ENCODE peak calls at places on chromosomes 1 and 21, in six cellular contexts. W is neural progenitor cell, S is spleen, E is stomach, Z is AG09309, K is GM13976. O is an unnamed sample.

GRCh38 chr1:30756545-30757195 is 904 bp downstream of the LAPTM5 start:
- DNase-seq in S (peak; percentile 94), W (no peak), K (no peak), E (peak; percentile 58), Z (peak; percentile 57), O (peak; percentile 88)

GRCh38 chr1:17661546-17662157 is 93.5 kb upstream of the ACTL8 start:
- DNase-seq in S (peak; percentile 83), K (peak; percentile 90), W (peak; percentile 90), Z (no peak), E (peak; percentile 50), O (peak; percentile 75)

GRCh38 chr1:9505142-9505541 is 34.1 kb upstream of the SLC25A33 start:
- DNase-seq in K (no peak), S (no peak), W (peak; percentile 47), Z (no peak), E (no peak), O (no peak)

GRCh38 chr1:42971848-42972291 is 13.2 kb upstream of the SLC2A1 start:
- DNase-seq in W (no peak), Z (peak; percentile 83), K (no peak), S (peak; percentile 33), E (no peak), O (no peak)

GRCh38 chr1:110007458-110007857 is 22.9 kb downstream of the AHCYL1 start:
- DNase-seq in Z (no peak), W (no peak), E (no peak), S (no peak), K (no peak), O (no peak)

GRCh38 chr1:231233735-231234417 is 7.1 kb upstream of the GNPAT start:
- DNase-seq in K (no peak), E (peak; percentile 51), Z (no peak), W (no peak), S (no peak), O (no peak)

GRCh38 chr1:154866257-154866994 is 3.7 kb downstream of the KCNN3 start:
- DNase-seq in S (no peak), Z (no peak), E (no peak), K (peak; percentile 55), W (no peak), O (no peak)

GRCh38 chr1:36653850-36654249 is 171.1 kb upstream of the CSF3R start:
- DNase-seq in E (no peak), Z (no peak), S (no peak), K (no peak), W (no peak), O (no peak)

GRCh38 chr1:63921357-63921756 is 147.5 kb downstream of the ROR1 start:
- DNase-seq in Z (no peak), E (peak; percentile 36), W (no peak), S (no peak), K (no peak), O (no peak)

GRCh38 chr1:232627645-232628334 is 2.1 kb downstream of the SIPA1L2 start:
- DNase-seq in Z (no peak), W (peak; percentile 60), S (no peak), E (no peak), K (no peak), O (no peak)

GRCh38 chr21:41153443-41153842 is 14.5 kb upstream of the BACE2 start:
- DNase-seq in Z (no peak), E (no peak), W (no peak), K (no peak), S (no peak), O (no peak)

GRCh38 chr1:89557954-89558353 is 33.3 kb downstream of the LRRC8B start:
- DNase-seq in K (no peak), S (no peak), E (no peak), W (no peak), Z (no peak), O (peak; percentile 30)

GRCh38 chr1:230067871-230068814 is 1.1 kb downstream of the GALNT2 start:
- DNase-seq in K (peak; percentile 57), S (peak; percentile 91), Z (no peak), W (peak; percentile 70), E (peak; percentile 31), O (peak; percentile 37)

GRCh38 chr1:9838946-9839345 is 15.2 kb upstream of the CLSTN1 start:
- DNase-seq in Z (no peak), S (peak; percentile 41), W (no peak), K (no peak), E (no peak), O (no peak)

GRCh38 chr1:62407398-62408009 is 29.3 kb upstream of the USP1 start:
- DNase-seq in Z (peak; percentile 21), K (peak; percentile 59), W (peak; percentile 73), E (no peak), S (no peak), O (peak; percentile 12)

GRCh38 chr1:42680921-42681683 is 1.1 kb upstream of the YBX1 start:
- DNase-seq in Z (no peak), W (peak; percentile 23), K (peak; percentile 36), E (no peak), S (no peak), O (peak; percentile 34)

GRCh38 chr1:89259283-89259971 is 13.2 kb downstream of the GBP5 start:
- DNase-seq in W (no peak), Z (no peak), S (peak; percentile 81), E (no peak), K (no peak), O (peak; percentile 87)

GRCh38 chr1:22731924-22732522 is 21.4 kb downstream of the EPHB2 start:
- DNase-seq in K (peak; percentile 47), E (no peak), S (no peak), Z (no peak), W (peak; percentile 50), O (no peak)

GRCh38 chr1:212460376-212460775 is 27.7 kb downstream of the NENF start:
- DNase-seq in Z (no peak), E (no peak), K (no peak), S (peak; percentile 66), W (no peak), O (no peak)

GRCh38 chr21:44482581-44483287 is 27.4 kb downstream of the LRRC3 start:
- DNase-seq in K (no peak), W (no peak), E (no peak), Z (no peak), S (peak; percentile 39), O (no peak)

GRCh38 chr1:113388621-113389355 is 1.5 kb upstream of the MAGI3 start:
- DNase-seq in E (peak; percentile 53), Z (no peak), S (no peak), K (no peak), W (no peak), O (peak; percentile 19)

GRCh38 chr1:220296941-220297460 is 24.7 kb upstream of the RAB3GAP2 start:
- DNase-seq in Z (no peak), S (no peak), K (no peak), W (no peak), E (no peak), O (no peak)
- TF ChIP-seq CTCF in Z (no peak), S (no peak), K (no peak), W (no peak), E (no peak), O (no peak)

GRCh38 chr21:46390603-46391545 is 66.9 kb downstream of the PCNT start:
- DNase-seq in S (no peak), K (no peak), E (no peak), W (no peak), Z (no peak), O (no peak)
- TF ChIP-seq CTCF in S (no peak), K (no peak), E (no peak), W (no peak), Z (no peak), O (no peak)

GRCh38 chr1:160161965-160162705 is 10.7 kb downstream of the ATP1A4 start:
- DNase-seq in K (peak; percentile 44), Z (no peak), E (no peak), W (peak; percentile 80), S (no peak), O (peak; percentile 14)
- TF ChIP-seq CTCF in K (peak; percentile 50), Z (peak; percentile 80), E (no peak), W (peak; percentile 73), S (no peak), O (no peak)

DNA sequence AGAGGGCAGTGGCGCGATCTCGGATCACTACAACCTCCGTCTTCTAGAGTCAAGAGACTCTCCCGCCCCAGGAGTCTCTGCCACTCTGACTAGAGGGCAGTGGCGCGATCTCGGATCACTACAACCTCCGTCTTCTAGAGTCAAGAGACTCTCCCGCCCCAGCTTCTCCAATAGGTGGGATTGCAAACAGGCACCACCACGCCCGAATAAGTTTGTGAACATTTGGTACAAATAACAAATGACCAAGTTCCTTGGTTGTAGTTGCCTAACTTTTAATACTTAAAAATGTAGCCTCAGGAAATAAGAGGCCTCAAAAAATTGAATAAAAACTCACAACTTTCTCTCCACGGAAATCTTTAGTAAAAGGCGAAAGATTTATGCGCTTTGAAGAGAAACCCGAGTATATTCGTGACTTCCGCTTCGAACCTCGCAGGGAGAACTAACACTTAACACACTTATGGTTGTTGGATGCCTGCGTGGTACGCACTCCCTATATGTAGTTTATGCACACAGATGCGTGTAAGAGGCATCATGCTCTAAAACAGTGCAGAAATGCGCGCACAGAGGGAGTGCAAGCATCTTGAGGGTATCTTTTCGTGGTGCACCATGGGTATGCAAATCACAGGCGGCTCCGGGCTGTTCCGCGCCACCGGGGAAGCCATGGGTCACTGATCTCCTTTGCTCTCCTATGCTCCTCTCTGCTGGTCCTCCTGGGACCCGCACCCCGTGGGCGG is 11.4 kb downstream of the BTBD19 start:
- DNase-seq in E (peak; percentile 79), K (peak; percentile 92), Z (no peak), S (peak; percentile 94), W (peak; percentile 93), O (peak; percentile 93)
- TF ChIP-seq CTCF in E (no peak), K (peak; percentile 28), Z (peak; percentile 4), S (no peak), W (peak; percentile 22), O (no peak)

GRCh38 chr1:235315735-235316134 is 12.2 kb downstream of the ARID4B start:
- DNase-seq in K (no peak), W (no peak), S (no peak), E (no peak), Z (no peak), O (no peak)
- TF ChIP-seq CTCF in K (no peak), W (no peak), S (no peak), E (no peak), Z (no peak), O (peak; percentile 31)

DNA sequence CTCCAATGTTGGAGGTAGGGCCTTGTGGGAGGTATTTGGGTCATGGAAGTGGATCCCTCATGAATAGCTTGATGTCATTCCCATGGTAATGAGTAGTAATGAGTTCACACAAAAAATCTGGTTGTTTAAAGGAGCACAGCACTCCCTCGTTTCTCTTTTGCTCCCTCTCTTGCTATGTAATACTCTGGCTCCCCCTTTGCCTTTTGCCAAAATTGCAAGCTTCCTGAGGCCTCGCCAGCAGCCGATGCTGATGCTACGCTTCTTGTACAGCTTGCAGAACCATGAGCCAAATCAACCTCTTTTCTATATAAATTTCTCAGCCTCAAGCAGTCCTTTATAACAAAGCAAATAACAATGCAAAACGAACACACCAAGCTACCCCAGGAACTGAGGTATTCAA is 80.9 kb downstream of the LHX9 start:
- DNase-seq in K (no peak), Z (no peak), E (no peak), S (no peak), W (no peak), O (no peak)
- TF ChIP-seq CTCF in K (no peak), Z (no peak), E (no peak), S (no peak), W (peak; percentile 18), O (no peak)

GRCh38 chr1:215987092-215987855 is 420.2 kb downstream of the KCTD3 start:
- DNase-seq in E (no peak), K (no peak), S (no peak), W (no peak), Z (no peak), O (no peak)

GRCh38 chr1:215992620-215993019 is 425.5 kb downstream of the KCTD3 start:
- DNase-seq in E (no peak), K (peak; percentile 5), Z (no peak), S (no peak), W (peak; percentile 38), O (no peak)
- TF ChIP-seq CTCF in E (no peak), K (no peak), Z (no peak), S (no peak), W (peak; percentile 53), O (no peak)

O was measured in activated CD8-positive, alpha-beta T cell treated with anti-CD3 and anti-CD28 coated beads for 36 hours.